ENCODE peak calls at places on chromosomes 4 and X, in nine cellular contexts. T, W, C, S, U, X, K, H and O are unnamed samples.

GRCh38 chrX:115332832-115333231 is 43.3 kb downstream of the LUZP4 start:
- DNase-seq in T (no peak), W (no peak), C (no peak), S (no peak), U (no peak), X (no peak), K (no peak), H (no peak), O (no peak)

GRCh38 chr4:109164011-109164410 is 138.4 kb downstream of the COL25A1 start:
- DNase-seq in T (no peak), W (peak; percentile 39), C (no peak), S (no peak), U (no peak), X (no peak), K (no peak), H (no peak), O (no peak)

GRCh38 chr4:94519019-94519418 is 67.3 kb downstream of the PDLIM5 start:
- DNase-seq in T (no peak), W (no peak), C (no peak), S (no peak), U (no peak), X (no peak), K (no peak), H (no peak), O (no peak)

GRCh38 chrX:147573266-147573665 is 338.5 kb upstream of the FMR1 start:
- DNase-seq in T (no peak), W (no peak), C (no peak), S (no peak), U (no peak), X (no peak), K (no peak), H (no peak), O (no peak)

GRCh38 chr4:6409381-6409780 is 63.0 kb downstream of the PPP2R2C start:
- DNase-seq in T (no peak), W (no peak), C (no peak), S (no peak), U (no peak), X (no peak), K (no peak), H (peak; percentile 4), O (no peak)

GRCh38 chr4:101708640-101709039 is 81.9 kb upstream of the BANK1 start:
- DNase-seq in T (no peak), W (no peak), C (no peak), S (no peak), U (no peak), X (no peak), K (no peak), H (no peak), O (no peak)

GRCh38 chrX:134186362-134187121 is 50.4 kb upstream of the CCDC160 start:
- DNase-seq in T (no peak), W (no peak), C (no peak), S (no peak), U (peak; percentile 1), X (no peak), K (no peak), H (no peak), O (no peak)

GRCh38 chr4:19259920-19260319 is 991.8 kb upstream of the SLIT2 start:
- DNase-seq in T (no peak), W (no peak), C (no peak), S (no peak), U (no peak), X (no peak), K (no peak), H (no peak), O (no peak)

GRCh38 chr4:48913346-48913745 is 6.8 kb upstream of the OCIAD2 start:
- DNase-seq in T (no peak), W (peak; percentile 85), C (peak; percentile 84), S (peak; percentile 90), U (peak; percentile 34), X (no peak), K (peak; percentile 63), H (no peak), O (no peak)

GRCh38 chr4:159444668-159445067 is 341.8 kb downstream of the RAPGEF2 start:
- DNase-seq in T (no peak), W (peak; percentile 60), C (peak; percentile 18), S (peak; percentile 40), U (no peak), X (no peak), K (no peak), H (no peak), O (no peak)

GRCh38 chr4:15100994-15101695 is 98.9 kb downstream of the CPEB2 start:
- DNase-seq in T (no peak), W (peak; percentile 39), C (no peak), S (no peak), U (peak; percentile 95), X (no peak), K (no peak), H (no peak), O (no peak)

GRCh38 chr4:53705151-53705764 is 114.0 kb upstream of the LNX1 start:
- DNase-seq in T (no peak), W (peak; percentile 44), C (peak; percentile 16), S (peak; percentile 17), U (no peak), X (no peak), K (no peak), H (no peak), O (no peak)

GRCh38 chr4:150368667-150369066 is 213.3 kb upstream of the MAB21L2 start:
- DNase-seq in T (no peak), W (peak; percentile 40), C (no peak), S (no peak), U (no peak), X (no peak), K (no peak), H (no peak), O (no peak)

GRCh38 chr4:15955670-15956069 is 7.3 kb downstream of the FGFBP2 start:
- DNase-seq in T (no peak), W (peak; percentile 21), C (peak; percentile 6), S (peak; percentile 15), U (no peak), X (no peak), K (no peak), H (no peak), O (no peak)

GRCh38 chr4:183638436-183638835 is 20.5 kb downstream of the RWDD4 start:
- DNase-seq in T (no peak), W (peak; percentile 73), C (peak; percentile 75), S (no peak), U (no peak), X (no peak), K (peak; percentile 45), H (no peak), O (no peak)

GRCh38 chr4:40897557-40898203 is 147.9 kb downstream of the NSUN7 start:
- DNase-seq in T (peak; percentile 73), W (peak; percentile 71), C (no peak), S (peak; percentile 69), U (peak; percentile 69), X (peak; percentile 83), K (peak; percentile 39), H (peak; percentile 69), O (peak; percentile 86)

GRCh38 chr4:189845145-189845846 is 95.4 kb upstream of the FRG1 start:
- DNase-seq in T (no peak), W (peak; percentile 11), C (peak; percentile 63), S (no peak), U (no peak), X (no peak), K (no peak), H (no peak), O (no peak)

GRCh38 chrX:53263597-53264094 is 17.7 kb downstream of the IQSEC2 start:
- DNase-seq in T (no peak), W (peak; percentile 82), C (peak; percentile 81), S (peak; percentile 46), U (no peak), X (no peak), K (peak; percentile 60), H (no peak), O (no peak)

GRCh38 chr4:24471623-24472510 is 112.5 kb downstream of the DHX15 start:
- DNase-seq in T (peak; percentile 25), W (no peak), C (no peak), S (no peak), U (no peak), X (peak; percentile 38), K (no peak), H (no peak), O (peak; percentile 47)